ENCODE peak calls at places on chromosomes 3 and 15, in five cellular contexts. I, Z, E, C and Q are unnamed samples.

GRCh38 chr15:89462198-89462912 is 34.0 kb downstream of the RHCG start:
- DNase-seq in I (no peak), Z (no peak), E (peak; percentile 13), C (no peak), Q (peak; percentile 27)

GRCh38 chr3:143658869-143659268 is 189.4 kb downstream of the SLC9A9 start:
- DNase-seq in I (no peak), Z (peak; percentile 11), E (no peak), C (no peak), Q (peak; percentile 86)

GRCh38 chr3:155643581-155644165 is 101.2 kb downstream of the PLCH1 start:
- DNase-seq in I (no peak), Z (no peak), E (no peak), C (no peak), Q (no peak)

GRCh38 chr15:70047386-70048195 is 50.1 kb downstream of the TLE3 start:
- DNase-seq in I (no peak), Z (no peak), E (no peak), C (no peak), Q (peak; percentile 41)

GRCh38 chr3:33773627-33774026 is 24.8 kb upstream of the PDCD6IP start:
- DNase-seq in I (no peak), Z (no peak), E (no peak), C (no peak), Q (peak; percentile 41)

GRCh38 chr15:36811903-36812302 is 232.5 kb downstream of the CDIN1 start:
- DNase-seq in I (no peak), Z (no peak), E (no peak), C (no peak), Q (no peak)

GRCh38 chr3:111260878-111261277 is 189.3 kb downstream of the NECTIN3 start:
- DNase-seq in I (no peak), Z (peak; percentile 56), E (no peak), C (no peak), Q (no peak)

GRCh38 chr3:44114142-44114541 is 127.5 kb upstream of the TOPAZ1 start:
- DNase-seq in I (peak; percentile 41), Z (no peak), E (peak; percentile 42), C (peak; percentile 89), Q (peak; percentile 56)

GRCh38 chr3:33231755-33232465 is 13.3 kb upstream of the SUSD5 start:
- DNase-seq in I (no peak), Z (no peak), E (no peak), C (no peak), Q (no peak)

GRCh38 chr3:14899993-14900618 is 47.3 kb upstream of the NR2C2 start:
- DNase-seq in I (peak; percentile 40), Z (no peak), E (no peak), C (no peak), Q (no peak)

GRCh38 chr3:155393316-155393715 is 99.8 kb upstream of the STRIT1 start:
- DNase-seq in I (no peak), Z (no peak), E (no peak), C (no peak), Q (peak; percentile 42)

GRCh38 chr3:54783611-54784010 is 144.2 kb downstream of the LRTM1 start:
- DNase-seq in I (no peak), Z (peak; percentile 11), E (no peak), C (no peak), Q (peak; percentile 46)

GRCh38 chr3:191238321-191238817 is 39.3 kb downstream of the OSTN start:
- DNase-seq in I (no peak), Z (no peak), E (no peak), C (no peak), Q (peak; percentile 59)

GRCh38 chr3:16103472-16103871 is 71.0 kb upstream of the GALNT15 start:
- DNase-seq in I (no peak), Z (no peak), E (no peak), C (no peak), Q (peak; percentile 90)

GRCh38 chr3:160564205-160564922 is 1.0 kb downstream of the KPNA4 start:
- DNase-seq in I (peak; percentile 31), Z (no peak), E (no peak), C (no peak), Q (peak; percentile 29)

GRCh38 chr3:98994128-98994762 is 92.8 kb upstream of the DCBLD2 start:
- DNase-seq in I (no peak), Z (peak; percentile 39), E (peak; percentile 52), C (no peak), Q (peak; percentile 74)

GRCh38 chr3:117408811-117409210 is 699.2 kb downstream of the TUSC7 start:
- DNase-seq in I (no peak), Z (no peak), E (no peak), C (no peak), Q (peak; percentile 58)

GRCh38 chr3:124995460-124995994 is 60.3 kb downstream of the HEG1 start:
- DNase-seq in I (peak; percentile 54), Z (peak; percentile 27), E (peak; percentile 34), C (peak; percentile 69), Q (peak; percentile 49)

GRCh38 chr3:46986055-46986730 is 6.7 kb downstream of the NBEAL2 start:
- DNase-seq in I (no peak), Z (no peak), E (no peak), C (no peak), Q (no peak)

GRCh38 chr3:175445741-175446140 is 586.6 kb downstream of the NAALADL2 start:
- DNase-seq in I (no peak), Z (no peak), E (no peak), C (no peak), Q (no peak)

GRCh38 chr15:39344662-39345141 is 236.2 kb upstream of the THBS1 start:
- DNase-seq in I (no peak), Z (no peak), E (no peak), C (no peak), Q (peak; percentile 76)

GRCh38 chr3:98326945-98327344 is 26.7 kb upstream of the OR5K4 start:
- DNase-seq in I (no peak), Z (no peak), E (no peak), C (no peak), Q (no peak)

GRCh38 chr15:98896002-98896721 is 111.4 kb downstream of the PGPEP1L start:
- DNase-seq in I (no peak), Z (peak; percentile 53), E (no peak), C (no peak), Q (peak; percentile 83)

GRCh38 chr3:178833696-178834095 is 237.9 kb downstream of the ZMAT3 start:
- DNase-seq in I (no peak), Z (no peak), E (no peak), C (no peak), Q (no peak)

GRCh38 chr15:90817117-90818057 is 51.0 kb upstream of the FURIN start:
- DNase-seq in I (peak; percentile 16), Z (no peak), E (no peak), C (no peak), Q (no peak)
- H3K9ac ChIP-seq in I (no peak overlapping the region), Z (no peak overlapping the region), E (no peak overlapping the region), C (no peak overlapping the region), Q (no peak overlapping the region)

GRCh38 chr3:127889461-127889863 is 25.6 kb upstream of the KBTBD12 start:
- DNase-seq in I (no peak), Z (peak; percentile 73), E (no peak), C (no peak), Q (peak; percentile 88)

GRCh38 chr3:127889976-127890650 is 24.9 kb upstream of the KBTBD12 start:
- DNase-seq in I (no peak), Z (no peak), E (no peak), C (no peak), Q (peak; percentile 32)

GRCh38 chr3:127886276-127886862 is 28.7 kb upstream of the KBTBD12 start:
- DNase-seq in I (no peak), Z (no peak), E (no peak), C (no peak), Q (no peak)

GRCh38 chr3:127887321-127887720 is 27.7 kb upstream of the KBTBD12 start:
- DNase-seq in I (no peak), Z (peak; percentile 89), E (no peak), C (no peak), Q (peak; percentile 43)

GRCh38 chr3:127888564-127889107 is 26.4 kb upstream of the KBTBD12 start:
- DNase-seq in I (no peak), Z (no peak), E (no peak), C (no peak), Q (peak; percentile 69)
- H3K9ac ChIP-seq in I (no peak overlapping the region), Z (no peak overlapping the region), E (no peak overlapping the region), C (no peak overlapping the region), Q (peak overlapping the region; percentile 33)

DNA sequence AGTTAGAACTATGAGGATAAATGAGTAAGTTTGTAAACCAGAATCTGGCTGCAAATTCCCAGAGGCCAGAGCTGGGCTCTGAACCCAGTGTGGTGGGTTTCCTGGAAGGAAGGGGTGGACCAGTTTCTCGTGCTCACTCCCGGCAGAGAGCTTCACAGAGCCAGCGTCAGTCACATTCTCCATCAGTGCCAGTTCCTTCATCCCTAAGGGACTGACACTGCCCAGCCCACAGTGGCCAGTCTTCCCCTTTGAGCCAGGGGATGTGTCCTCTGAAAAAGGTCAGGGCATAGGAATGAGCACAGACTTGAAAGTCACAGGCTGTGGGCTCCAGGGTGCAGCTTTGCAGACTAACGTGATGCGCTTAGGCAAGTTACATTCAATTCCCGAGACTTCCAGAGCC is 135.8 kb upstream of the HACD2 start:
- DNase-seq in I (no peak), Z (no peak), E (no peak), C (no peak), Q (no peak)
- H3K9ac ChIP-seq in I (no peak overlapping the region), Z (no peak overlapping the region), E (no peak overlapping the region), C (no peak overlapping the region), Q (no peak overlapping the region)

GRCh38 chr15:40600956-40601355 is 6.9 kb downstream of the KNL1 start:
- DNase-seq in I (no peak), Z (no peak), E (no peak), C (no peak), Q (no peak)
- H3K9ac ChIP-seq in I (no peak overlapping the region), Z (no peak overlapping the region), E (no peak overlapping the region), C (no peak overlapping the region), Q (no peak overlapping the region)

GRCh38 chr15:19987389-19988048 is 554.1 kb downstream of the GOLGA6L6 start:
- DNase-seq in I (no peak), Z (no peak), E (no peak), C (peak; percentile 47), Q (no peak)
- H3K9ac ChIP-seq in I (no peak overlapping the region), Z (no peak overlapping the region), E (no peak overlapping the region), C (no peak overlapping the region), Q (no peak overlapping the region)

GRCh38 chr3:56323986-56324420 is 144.3 kb downstream of the ERC2 start:
- DNase-seq in I (no peak), Z (peak; percentile 66), E (no peak), C (no peak), Q (peak; percentile 89)
- H3K9ac ChIP-seq in I (no peak overlapping the region), Z (no peak overlapping the region), E (no peak overlapping the region), C (no peak overlapping the region), Q (no peak overlapping the region)

DNA sequence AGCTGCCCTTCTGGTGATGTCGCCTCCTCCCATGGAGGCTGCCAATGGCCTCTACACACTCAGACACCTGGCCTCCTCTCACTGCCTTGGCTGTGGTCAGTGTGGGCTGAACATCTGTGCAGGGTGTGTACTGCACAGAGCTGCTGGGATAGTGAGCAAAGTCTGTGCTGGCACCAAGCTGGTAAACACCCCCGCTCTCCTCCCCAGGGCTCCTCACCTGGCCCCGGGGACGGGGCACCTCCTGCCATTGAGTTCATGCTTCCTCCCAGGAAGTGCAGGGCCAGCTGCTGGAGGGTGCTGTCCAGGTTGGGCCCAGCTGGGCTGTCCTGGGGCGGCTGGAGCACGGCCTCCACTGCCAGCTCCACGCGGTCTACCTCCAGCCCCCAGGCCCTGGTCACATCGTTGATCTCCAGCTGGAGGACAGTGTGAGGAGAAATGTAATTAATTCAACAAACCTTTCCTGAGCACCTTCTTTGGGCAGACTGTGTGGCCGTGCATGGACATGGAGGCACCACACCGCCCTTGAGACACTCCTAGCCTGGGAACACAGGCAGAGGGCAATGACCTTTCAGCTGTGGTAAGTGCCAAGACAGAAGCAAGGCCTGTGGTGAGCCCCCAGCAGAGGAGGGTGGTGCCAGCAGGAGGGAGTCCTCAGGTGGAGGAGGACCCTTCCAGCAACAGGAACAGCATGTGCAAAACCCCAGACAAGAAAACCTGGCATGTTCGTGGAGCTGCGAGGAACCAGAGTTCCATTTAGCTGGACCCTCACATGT is 6.8 kb downstream of the STOML1 start:
- DNase-seq in I (no peak), Z (peak; percentile 85), E (no peak), C (no peak), Q (peak; percentile 68)
- H3K9ac ChIP-seq in I (no peak overlapping the region), Z (no peak overlapping the region), E (no peak overlapping the region), C (no peak overlapping the region), Q (no peak overlapping the region)